ENCODE peak calls at places on chromosomes 16 and 17, in five cellular contexts. M is activated effector memory CD4-positive, alpha-beta T cell treated with anti-CD3 and anti-CD28 coated beads, Interleukin-2, amount 50 U/mL, for 16 hours; H is SHP77 treated with DMSO at 0.1 percent for 48 hours; D is activated CD8-positive, alpha-beta T cell treated with anti-CD3 and anti-CD28 coated beads for 36 hours; N is activated CD4-positive, alpha-beta T cell treated with anti-CD3 and anti-CD28 coated beads, Interleukin-2, amount 50 U/mL, for 1 hour. U is an unnamed sample.
A peak's percentile ranks its signal among the peaks of the same experiment; 100 is the strongest.

GRCh38 chr16:83609178-83609577 is 198.6 kb upstream of the HSBP1 start:
- DNase-seq in M (no peak), H (no peak), D (no peak), N (no peak), U (no peak)

GRCh38 chr17:616407-616806 is 98.2 kb downstream of the VPS53 start:
- DNase-seq in M (no peak), H (no peak), D (no peak), N (no peak), U (no peak)

GRCh38 chr16:48608871-48609452 is 1.0 kb downstream of the N4BP1 start:
- DNase-seq in M (peak; percentile 74), H (no peak), D (peak; percentile 36), N (no peak), U (no peak)

GRCh38 chr17:36008998-36009665 is 7.8 kb upstream of the CCL15 start:
- DNase-seq in M (no peak), H (no peak), D (peak; percentile 25), N (no peak), U (no peak)

GRCh38 chr17:16374539-16374938 is 6.4 kb upstream of the UBB start:
- DNase-seq in M (no peak), H (no peak), D (no peak), N (no peak), U (no peak)

GRCh38 chr17:65071861-65072260 is 15.3 kb upstream of the GNA13 start:
- DNase-seq in M (no peak), H (no peak), D (no peak), N (no peak), U (no peak)

GRCh38 chr17:9645858-9646555 is 690 bp downstream of the USP43 start:
- DNase-seq in M (no peak), H (no peak), D (peak; percentile 41), N (no peak), U (no peak)

GRCh38 chr17:50205931-50206505 is 4.6 kb upstream of the COL1A1 start:
- DNase-seq in M (peak; percentile 34), H (no peak), D (no peak), N (no peak), U (no peak)

GRCh38 chr16:11384184-11384955 is 39.1 kb downstream of the RMI2 start:
- DNase-seq in M (no peak), H (no peak), D (no peak), N (no peak), U (no peak)

GRCh38 chr17:41811549-41812175 is at the start of gene P3H4:
- DNase-seq in M (peak; percentile 90), H (peak; percentile 35), D (peak; percentile 78), N (peak; percentile 71), U (peak; percentile 78)

GRCh38 chr17:80455328-80455710 is 21.1 kb downstream of the NPTX1 start:
- DNase-seq in M (peak; percentile 82), H (no peak), D (peak; percentile 56), N (peak; percentile 33), U (no peak)

GRCh38 chr17:57861737-57862409 is 12.0 kb upstream of the MRPS23 start:
- DNase-seq in M (no peak), H (no peak), D (no peak), N (no peak), U (no peak)

GRCh38 chr16:88377961-88378360 is 4.8 kb upstream of the ZNF469 start:
- DNase-seq in M (no peak), H (no peak), D (no peak), N (no peak), U (no peak)

GRCh38 chr17:15444805-15445204 is 22.6 kb downstream of the CDRT4 start:
- DNase-seq in M (no peak), H (no peak), D (peak; percentile 21), N (no peak), U (no peak)

GRCh38 chr16:49698931-49699715 is 156.8 kb downstream of the ZNF423 start:
- DNase-seq in M (no peak), H (no peak), D (no peak), N (no peak), U (no peak)

GRCh38 chr17:45132569-45133463 is 501 bp upstream of the PLCD3 start:
- DNase-seq in M (peak; percentile 88), H (peak; percentile 58), D (peak; percentile 75), N (peak; percentile 67), U (peak; percentile 82)

GRCh38 chr17:60473788-60474187 is 51.5 kb downstream of the CHCT1 start:
- DNase-seq in M (no peak), H (no peak), D (no peak), N (no peak), U (no peak)

GRCh38 chr17:18958611-18959010 is 6.6 kb downstream of the SLC5A10 start:
- DNase-seq in M (no peak), H (no peak), D (no peak), N (no peak), U (no peak)

GRCh38 chr17:2122641-2123302 is 67.9 kb downstream of the HIC1 start:
- DNase-seq in M (no peak), H (peak; percentile 64), D (no peak), N (no peak), U (no peak)

GRCh38 chr17:67441052-67441738 is 64.1 kb downstream of the PITPNC1 start:
- DNase-seq in M (peak; percentile 88), H (peak; percentile 68), D (peak; percentile 90), N (peak; percentile 81), U (peak; percentile 90)

GRCh38 chr17:31163091-31163781 is 68.5 kb downstream of the NF1 start:
- DNase-seq in M (no peak), H (no peak), D (no peak), N (no peak), U (no peak)

GRCh38 chr16:67013238-67013822 is 15.6 kb upstream of the CBFB start:
- DNase-seq in M (no peak), H (no peak), D (no peak), N (no peak), U (no peak)

GRCh38 chr16:874366-875181 is 74.0 kb upstream of the GNG13 start:
- DNase-seq in M (no peak), H (no peak), D (no peak), N (no peak), U (no peak)

GRCh38 chr16:68332411-68333121 is 21.7 kb downstream of the PRMT7 start:
- DNase-seq in M (no peak), H (no peak), D (no peak), N (no peak), U (peak; percentile 10)

GRCh38 chr16:66416136-66416535 is 11.0 kb upstream of the BEAN1 start:
- DNase-seq in M (no peak), H (no peak), D (no peak), N (no peak), U (no peak)

GRCh38 chr16:30187971-30188561 is 4.7 kb downstream of the CORO1A start:
- DNase-seq in M (peak; percentile 63), H (no peak), D (no peak), N (no peak), U (no peak)

GRCh38 chr17:75764417-75764710 is 628 bp downstream of the GALK1 start:
- DNase-seq in M (no peak), H (no peak), D (no peak), N (no peak), U (no peak)

GRCh38 chr16:58670177-58670576 is 14.4 kb downstream of the SLC38A7 start:
- DNase-seq in M (no peak), H (no peak), D (no peak), N (no peak), U (no peak)

GRCh38 chr17:67475161-67475887 is 98.2 kb downstream of the PITPNC1 start:
- DNase-seq in M (peak; percentile 93), H (peak; percentile 69), D (peak; percentile 92), N (peak; percentile 86), U (peak; percentile 86)